ENCODE peak calls at places on chromosomes 7 and 10, in eight cellular contexts. J is heart left ventricle, U is spleen, C is pancreas, W is GM12878, D is right lobe of liver, Z is bronchial epithelial cell, Y is psoas muscle. K is an unnamed sample.

GRCh38 chr10:112955736-112956421 is 5.8 kb downstream of the TCF7L2 start:
- DNase-seq in J (no peak), U (no peak), C (no peak), W (no peak), D (no peak), Z (peak; percentile 60), Y (no peak), K (no peak)

GRCh38 chr10:70360215-70360614 is 22.2 kb downstream of the LRRC20 start:
- DNase-seq in J (no peak), U (peak; percentile 0), C (no peak), W (no peak), D (no peak), Z (no peak), Y (no peak), K (no peak)

GRCh38 chr7:521221-522070 is 1.8 kb upstream of the PDGFA start:
- DNase-seq in J (peak; percentile 82), U (no peak), C (peak; percentile 61), W (no peak), D (no peak), Z (no peak), Y (no peak), K (no peak)

GRCh38 chr10:92699518-92700272 is 9.9 kb downstream of the HHEX start:
- DNase-seq in J (peak; percentile 49), U (peak; percentile 87), C (no peak), W (no peak), D (peak; percentile 60), Z (no peak), Y (no peak), K (no peak)

GRCh38 chr10:52438119-52438518 is 124.0 kb downstream of the DKK1 start:
- DNase-seq in J (no peak), U (no peak), C (no peak), W (no peak), D (no peak), Z (no peak), Y (no peak), K (no peak)

GRCh38 chr10:81081887-81082620 is 544.4 kb downstream of the SH2D4B start:
- DNase-seq in J (no peak), U (no peak), C (no peak), W (no peak), D (no peak), Z (peak; percentile 3), Y (no peak), K (no peak)

GRCh38 chr10:133025558-133026090 is 62.1 kb upstream of the ADGRA1 start:
- DNase-seq in J (no peak), U (no peak), C (no peak), W (no peak), D (no peak), Z (no peak), Y (no peak), K (no peak)

GRCh38 chr10:88385601-88386203 is 197.4 kb downstream of the RNLS start:
- DNase-seq in J (no peak), U (peak; percentile 88), C (peak; percentile 81), W (peak; percentile 94), D (peak; percentile 87), Z (peak; percentile 92), Y (peak; percentile 54), K (peak; percentile 93)

GRCh38 chr7:157440346-157441022 is 103.7 kb downstream of the DNAJB6 start:
- DNase-seq in J (no peak), U (peak; percentile 49), C (no peak), W (no peak), D (no peak), Z (no peak), Y (peak; percentile 17), K (no peak)

GRCh38 chr10:72218756-72219155 is 2.7 kb upstream of the ASCC1 start:
- DNase-seq in J (no peak), U (no peak), C (no peak), W (no peak), D (no peak), Z (no peak), Y (no peak), K (no peak)

GRCh38 chr7:105827106-105827870 is 49.1 kb downstream of the ATXN7L1 start:
- DNase-seq in J (no peak), U (no peak), C (no peak), W (no peak), D (no peak), Z (no peak), Y (no peak), K (no peak)

GRCh38 chr7:70881470-70881869 is 250.5 kb upstream of the GALNT17 start:
- DNase-seq in J (no peak), U (no peak), C (no peak), W (no peak), D (no peak), Z (no peak), Y (no peak), K (no peak)

GRCh38 chr10:44978570-44979280 is at the start of gene DEPP1:
- DNase-seq in J (peak; percentile 94), U (peak; percentile 82), C (peak; percentile 96), W (no peak), D (peak; percentile 94), Z (peak; percentile 81), Y (peak; percentile 96), K (no peak)

GRCh38 chr10:86411281-86411841 is 44.8 kb upstream of the GRID1 start:
- DNase-seq in J (peak; percentile 29), U (no peak), C (no peak), W (peak; percentile 74), D (no peak), Z (no peak), Y (no peak), K (peak; percentile 77)

GRCh38 chr10:113086282-113086681 is 136.2 kb downstream of the TCF7L2 start:
- DNase-seq in J (no peak), U (no peak), C (no peak), W (no peak), D (no peak), Z (no peak), Y (no peak), K (no peak)

GRCh38 chr10:62016477-62017140 is 115.1 kb downstream of the ARID5B start:
- DNase-seq in J (no peak), U (no peak), C (no peak), W (no peak), D (no peak), Z (no peak), Y (no peak), K (no peak)

GRCh38 chr7:18320422-18320821 is 175.1 kb upstream of the HDAC9 start:
- DNase-seq in J (no peak), U (no peak), C (no peak), W (no peak), D (no peak), Z (peak; percentile 29), Y (no peak), K (no peak)

GRCh38 chr10:60139798-60140566 is 233.6 kb upstream of the CCDC6 start:
- DNase-seq in J (no peak), U (no peak), C (no peak), W (no peak), D (no peak), Z (peak; percentile 85), Y (no peak), K (no peak)

GRCh38 chr7:133140994-133141595 is 59.2 kb upstream of the CHCHD3 start:
- DNase-seq in J (no peak), U (no peak), C (no peak), W (no peak), D (no peak), Z (no peak), Y (no peak), K (no peak)
- H3K4me3 ChIP-seq in J (no peak overlapping the region), U (no peak overlapping the region), C (no peak overlapping the region), W (no peak overlapping the region), D (no peak overlapping the region), Z (no peak overlapping the region), Y (no peak overlapping the region), K (no peak overlapping the region)

DNA sequence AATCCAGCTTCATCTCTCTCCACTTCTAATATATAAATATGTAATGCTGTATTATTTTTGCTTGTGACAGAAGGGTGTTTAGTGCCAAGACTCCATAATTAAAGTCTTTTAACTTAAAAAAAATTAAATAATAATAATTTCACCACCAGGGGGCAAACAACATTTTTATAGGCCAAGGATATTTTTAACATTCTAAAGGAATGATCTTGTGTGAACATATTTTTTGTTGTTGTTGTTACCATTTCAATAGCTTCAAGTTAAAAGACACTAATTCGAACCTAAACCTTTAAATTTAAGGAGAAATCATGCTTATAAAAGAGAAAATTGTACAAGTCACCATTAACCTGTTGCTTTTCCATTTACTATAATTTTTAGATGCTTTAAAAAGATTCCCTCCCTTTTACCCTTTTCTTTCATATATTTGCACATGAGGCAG is 7.5 kb upstream of the DNAJC1 start:
- DNase-seq in J (no peak), U (no peak), C (no peak), W (no peak), D (no peak), Z (peak; percentile 20), Y (no peak), K (no peak)
- TF ChIP-seq CTCF in J (peak; percentile 66), U (peak; percentile 34), C (peak; percentile 42), W (no peak), D (peak; percentile 33), Z (no peak), Y (peak; percentile 53), K (peak; percentile 6)

DNA sequence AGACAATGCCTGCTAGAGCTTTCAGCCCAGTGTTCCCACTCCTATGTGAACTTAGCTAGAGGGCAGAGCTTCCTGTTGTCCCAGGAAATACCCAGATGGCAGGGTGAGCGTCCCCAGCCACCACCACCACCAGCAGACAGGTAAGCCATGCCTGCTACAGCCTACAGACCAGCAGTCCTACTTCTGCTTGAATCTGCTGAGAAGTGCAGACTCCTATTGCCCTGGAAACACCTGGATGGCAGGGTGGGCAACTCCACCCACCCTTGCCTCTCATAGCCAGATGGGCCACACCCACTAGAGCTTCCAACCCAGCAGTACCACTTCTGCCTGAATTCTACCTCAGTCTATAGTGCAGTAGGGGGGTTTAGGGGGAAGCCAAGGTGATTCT is 64.4 kb downstream of the FBXL13 start:
- DNase-seq in J (no peak), U (no peak), C (no peak), W (no peak), D (no peak), Z (no peak), Y (no peak), K (no peak)
- H3K4me3 ChIP-seq in J (no peak overlapping the region), U (peak overlapping the region; percentile 20), C (no peak overlapping the region), W (no peak overlapping the region), D (no peak overlapping the region), Z (no peak overlapping the region), Y (no peak overlapping the region), K (no peak overlapping the region)

DNA sequence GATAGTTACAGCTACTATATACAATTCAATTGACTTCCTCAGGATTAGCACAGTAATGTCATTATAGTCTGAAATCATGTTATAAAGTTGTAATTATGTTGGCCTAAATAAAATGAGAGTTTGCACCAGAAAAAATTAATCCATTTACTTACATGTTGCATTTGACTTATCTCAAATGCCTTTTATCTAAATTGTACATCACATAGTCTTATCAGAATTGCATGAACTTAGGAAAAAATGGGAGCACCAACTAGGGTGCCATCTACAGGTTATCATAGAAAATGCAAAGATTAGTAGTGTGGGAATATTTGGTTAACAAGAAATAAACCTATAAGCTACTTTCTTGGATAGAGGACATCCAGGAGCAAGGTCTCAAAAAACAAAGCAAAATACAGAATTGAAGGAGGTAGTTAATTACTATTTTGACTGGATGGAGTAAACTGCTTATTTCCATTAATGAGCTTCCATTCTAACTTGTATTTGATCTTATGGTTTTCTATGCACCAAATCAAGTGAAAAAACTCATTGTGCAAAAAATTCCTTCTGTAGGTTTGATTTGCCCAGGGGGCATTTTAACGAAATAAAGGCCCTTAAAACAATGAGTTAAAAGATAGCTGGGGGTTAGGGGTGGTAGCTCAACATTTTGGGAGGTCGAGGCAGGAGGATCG is 60.0 kb upstream of the ORC5 start:
- DNase-seq in J (no peak), U (no peak), C (no peak), W (no peak), D (no peak), Z (peak; percentile 40), Y (no peak), K (no peak)
- TF ChIP-seq CTCF in J (peak; percentile 51), U (peak; percentile 20), C (peak; percentile 28), W (peak; percentile 52), D (peak; percentile 21), Z (peak; percentile 33), Y (peak; percentile 11), K (peak; percentile 42)

GRCh38 chr10:58973235-58973595 is 203.2 kb upstream of the PHYHIPL start:
- DNase-seq in J (no peak), U (no peak), C (no peak), W (no peak), D (no peak), Z (no peak), Y (no peak), K (no peak)
- H3K4me3 ChIP-seq in J (no peak overlapping the region), U (no peak overlapping the region), C (no peak overlapping the region), W (no peak overlapping the region), D (no peak overlapping the region), Z (no peak overlapping the region), Y (no peak overlapping the region), K (no peak overlapping the region)

K was measured in GM12864.